ENCODE peak calls at places on chromosomes 4 and X, in seven cellular contexts. One of them, this sample, is unnamed.
A peak's percentile ranks its signal among the peaks of the same experiment; 100 is the strongest.

GRCh38 chrX:48945517-48946348 is 11.7 kb downstream of the OTUD5 start:
- DNase-seq in tibial nerve: no peak
- DNase-seq in spleen: peak; percentile 88
- DNase-seq in body of pancreas: peak; percentile 59
- DNase-seq in uterus: peak; percentile 35
- DNase-seq in esophagus squamous epithelium: no peak
- DNase-seq in upper lobe of left lung: no peak
- DNase-seq in this sample: no peak

GRCh38 chrX:53082773-53083616 is 828 bp downstream of the TSPYL2 start:
- DNase-seq in tibial nerve: no peak
- DNase-seq in spleen: no peak
- DNase-seq in body of pancreas: no peak
- DNase-seq in uterus: no peak
- DNase-seq in esophagus squamous epithelium: no peak
- DNase-seq in upper lobe of left lung: peak; percentile 58
- DNase-seq in this sample: no peak

GRCh38 chr4:98522062-98522461 is 136.3 kb downstream of the TSPAN5 start:
- DNase-seq in tibial nerve: no peak
- DNase-seq in spleen: no peak
- DNase-seq in body of pancreas: no peak
- DNase-seq in uterus: no peak
- DNase-seq in esophagus squamous epithelium: no peak
- DNase-seq in upper lobe of left lung: no peak
- DNase-seq in this sample: no peak

GRCh38 chr4:82201805-82202636 is 171.8 kb downstream of the HNRNPD start:
- DNase-seq in tibial nerve: no peak
- DNase-seq in spleen: no peak
- DNase-seq in body of pancreas: peak; percentile 57
- DNase-seq in uterus: no peak
- DNase-seq in esophagus squamous epithelium: no peak
- DNase-seq in upper lobe of left lung: no peak
- DNase-seq in this sample: no peak

GRCh38 chr4:15774020-15774420 is 4.1 kb upstream of the CD38 start:
- DNase-seq in tibial nerve: no peak
- DNase-seq in spleen: no peak
- DNase-seq in body of pancreas: no peak
- DNase-seq in uterus: no peak
- DNase-seq in esophagus squamous epithelium: no peak
- DNase-seq in upper lobe of left lung: no peak
- DNase-seq in this sample: no peak

GRCh38 chrX:24396236-24396929 is 35.9 kb downstream of the SUPT20HL1 start:
- DNase-seq in tibial nerve: no peak
- DNase-seq in spleen: no peak
- DNase-seq in body of pancreas: peak; percentile 37
- DNase-seq in uterus: no peak
- DNase-seq in esophagus squamous epithelium: no peak
- DNase-seq in upper lobe of left lung: no peak
- DNase-seq in this sample: no peak

GRCh38 chr4:71184195-71184781 is 154.5 kb upstream of the SLC4A4 start:
- DNase-seq in tibial nerve: no peak
- DNase-seq in spleen: no peak
- DNase-seq in body of pancreas: peak; percentile 67
- DNase-seq in uterus: no peak
- DNase-seq in esophagus squamous epithelium: no peak
- DNase-seq in upper lobe of left lung: no peak
- DNase-seq in this sample: no peak

GRCh38 chr4:127126718-127127117 is 506.0 kb upstream of the INTU start:
- DNase-seq in tibial nerve: no peak
- DNase-seq in spleen: no peak
- DNase-seq in body of pancreas: no peak
- DNase-seq in uterus: no peak
- DNase-seq in esophagus squamous epithelium: no peak
- DNase-seq in upper lobe of left lung: no peak
- DNase-seq in this sample: no peak

GRCh38 chr4:56469489-56470210 is 2.2 kb downstream of the SRP72 start:
- DNase-seq in tibial nerve: no peak
- DNase-seq in spleen: no peak
- DNase-seq in body of pancreas: no peak
- DNase-seq in uterus: no peak
- DNase-seq in esophagus squamous epithelium: no peak
- DNase-seq in upper lobe of left lung: no peak
- DNase-seq in this sample: no peak

GRCh38 chr4:13705521-13706035 is 78.1 kb upstream of the BOD1L1 start:
- DNase-seq in tibial nerve: no peak
- DNase-seq in spleen: no peak
- DNase-seq in body of pancreas: peak; percentile 66
- DNase-seq in uterus: no peak
- DNase-seq in esophagus squamous epithelium: peak; percentile 3
- DNase-seq in upper lobe of left lung: no peak
- DNase-seq in this sample: peak; percentile 55

GRCh38 chr4:89598602-89599001 is 238.4 kb downstream of the SNCA start:
- DNase-seq in tibial nerve: no peak
- DNase-seq in spleen: no peak
- DNase-seq in body of pancreas: no peak
- DNase-seq in uterus: no peak
- DNase-seq in esophagus squamous epithelium: no peak
- DNase-seq in upper lobe of left lung: no peak
- DNase-seq in this sample: no peak

GRCh38 chr4:186078977-186079697 is 10.2 kb downstream of the TLR3 start:
- DNase-seq in tibial nerve: no peak
- DNase-seq in spleen: no peak
- DNase-seq in body of pancreas: no peak
- DNase-seq in uterus: no peak
- DNase-seq in esophagus squamous epithelium: no peak
- DNase-seq in upper lobe of left lung: no peak
- DNase-seq in this sample: no peak

GRCh38 chr4:60799214-60799613 is 400.9 kb upstream of the ADGRL3 start:
- DNase-seq in tibial nerve: no peak
- DNase-seq in spleen: no peak
- DNase-seq in body of pancreas: no peak
- DNase-seq in uterus: no peak
- DNase-seq in esophagus squamous epithelium: no peak
- DNase-seq in upper lobe of left lung: no peak
- DNase-seq in this sample: no peak

GRCh38 chrX:41275661-41276609 is 58.0 kb upstream of the DDX3X start:
- DNase-seq in tibial nerve: peak; percentile 23
- DNase-seq in spleen: peak; percentile 87
- DNase-seq in body of pancreas: peak; percentile 58
- DNase-seq in uterus: peak; percentile 69
- DNase-seq in esophagus squamous epithelium: no peak
- DNase-seq in upper lobe of left lung: peak; percentile 85
- DNase-seq in this sample: peak; percentile 32

GRCh38 chrX:39753296-39753996 is 344.3 kb downstream of the BCOR start:
- DNase-seq in tibial nerve: no peak
- DNase-seq in spleen: no peak
- DNase-seq in body of pancreas: peak; percentile 86
- DNase-seq in uterus: no peak
- DNase-seq in esophagus squamous epithelium: no peak
- DNase-seq in upper lobe of left lung: no peak
- DNase-seq in this sample: no peak

GRCh38 chrX:145552643-145553042 is 265.0 kb upstream of the SLITRK2 start:
- DNase-seq in tibial nerve: no peak
- DNase-seq in spleen: no peak
- DNase-seq in body of pancreas: no peak
- DNase-seq in uterus: no peak
- DNase-seq in esophagus squamous epithelium: no peak
- DNase-seq in upper lobe of left lung: no peak
- DNase-seq in this sample: no peak

DNA sequence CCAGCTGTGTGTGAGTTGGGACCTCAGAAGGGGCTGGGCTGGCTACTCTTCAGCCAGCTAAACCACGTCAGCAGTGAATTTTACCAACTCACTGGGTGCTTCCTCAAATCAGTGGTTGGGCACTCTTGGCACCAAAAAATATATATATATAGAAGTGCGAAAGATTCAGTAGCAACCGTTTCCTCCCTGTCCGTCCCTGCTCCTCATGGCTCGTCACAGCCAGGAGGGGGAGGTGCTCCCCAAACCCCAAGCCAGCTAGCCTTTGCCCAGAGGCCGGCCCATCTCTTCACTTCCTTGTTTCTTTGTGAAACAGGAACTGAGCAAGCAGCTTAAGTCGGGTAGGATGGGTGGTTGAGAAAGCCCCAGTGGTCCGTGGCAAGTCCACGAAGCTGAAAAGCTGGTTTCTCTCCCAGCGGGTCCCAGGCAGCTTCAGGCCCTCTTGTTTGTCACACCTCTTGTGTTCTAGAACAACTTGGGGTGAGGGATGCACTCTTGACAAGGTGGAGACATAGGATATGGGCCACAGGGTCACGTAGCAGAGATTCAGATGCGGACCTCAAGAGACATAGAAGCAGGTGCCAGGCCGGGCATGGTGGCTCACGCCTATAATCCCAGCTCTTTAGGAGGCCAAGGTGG is 6.8 kb upstream of the SASH3 start:
- DNase-seq in tibial nerve: no peak
- DNase-seq in spleen: peak; percentile 96
- DNase-seq in body of pancreas: peak; percentile 68
- DNase-seq in uterus: no peak
- DNase-seq in esophagus squamous epithelium: peak; percentile 26
- DNase-seq in upper lobe of left lung: no peak
- DNase-seq in this sample: no peak
- H3K4me1 ChIP-seq in tibial nerve: no peaks in the 10 kb centered on the region
- H3K4me1 ChIP-seq in spleen: peaks cover 70% of the 10 kb centered on the region
- H3K4me1 ChIP-seq in body of pancreas: no peaks in the 10 kb centered on the region
- H3K4me1 ChIP-seq in uterus: no peaks in the 10 kb centered on the region
- H3K4me1 ChIP-seq in esophagus squamous epithelium: no peaks in the 10 kb centered on the region
- H3K4me1 ChIP-seq in upper lobe of left lung: no peaks in the 10 kb centered on the region
- H3K4me1 ChIP-seq in this sample: no peaks in the 10 kb centered on the region

DNA sequence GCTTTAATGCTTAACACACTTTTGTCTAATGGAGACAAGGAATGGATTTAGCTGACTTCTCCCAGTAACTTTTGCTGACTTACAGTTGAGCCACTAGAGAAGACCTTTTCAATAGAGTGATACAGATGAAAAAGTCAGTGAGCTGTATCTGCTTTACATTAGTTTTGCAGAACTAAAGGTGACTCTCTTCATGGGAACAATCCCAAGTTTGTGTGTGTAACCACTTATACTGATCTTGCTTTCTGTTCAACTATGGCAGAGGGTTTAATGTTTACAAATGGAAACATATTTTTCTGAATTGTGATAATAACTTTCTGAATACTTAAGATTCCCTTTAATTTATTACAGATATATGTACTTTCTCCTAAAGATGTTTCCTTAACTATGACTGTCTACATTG is 182.6 kb upstream of the PUDP start:
- DNase-seq in tibial nerve: no peak
- DNase-seq in spleen: no peak
- DNase-seq in body of pancreas: no peak
- DNase-seq in uterus: no peak
- DNase-seq in esophagus squamous epithelium: no peak
- DNase-seq in upper lobe of left lung: no peak
- DNase-seq in this sample: no peak
- TF ChIP-seq POLR2A in tibial nerve: no peak
- TF ChIP-seq POLR2A in spleen: no peak
- TF ChIP-seq POLR2A in body of pancreas: no peak
- TF ChIP-seq POLR2A in uterus: no peak
- TF ChIP-seq POLR2A in esophagus squamous epithelium: no peak
- TF ChIP-seq POLR2A in upper lobe of left lung: no peak
- TF ChIP-seq POLR2A in this sample: no peak

GRCh38 chr4:188214861-188215260 is 75.6 kb downstream of the TRIML1 start:
- DNase-seq in tibial nerve: no peak
- DNase-seq in spleen: no peak
- DNase-seq in body of pancreas: no peak
- DNase-seq in uterus: no peak
- DNase-seq in esophagus squamous epithelium: no peak
- DNase-seq in upper lobe of left lung: no peak
- DNase-seq in this sample: no peak
- H3K27me3 ChIP-seq in tibial nerve: no peaks in the 10 kb centered on the region
- H3K27me3 ChIP-seq in spleen: no peaks in the 10 kb centered on the region
- H3K27me3 ChIP-seq in body of pancreas: peaks cover 6% of the 10 kb centered on the region
- H3K27me3 ChIP-seq in uterus: peaks cover 7% of the 10 kb centered on the region
- H3K27me3 ChIP-seq in esophagus squamous epithelium: no peaks in the 10 kb centered on the region
- H3K27me3 ChIP-seq in upper lobe of left lung: no peaks in the 10 kb centered on the region
- H3K27me3 ChIP-seq in this sample: no peaks in the 10 kb centered on the region

GRCh38 chr4:88597970-88598369 is 5.7 kb downstream of the HERC3 start:
- DNase-seq in tibial nerve: no peak
- DNase-seq in spleen: no peak
- DNase-seq in body of pancreas: no peak
- DNase-seq in uterus: no peak
- DNase-seq in esophagus squamous epithelium: no peak
- DNase-seq in upper lobe of left lung: no peak
- DNase-seq in this sample: no peak
- H3K4me1 ChIP-seq in tibial nerve: no peaks in the 10 kb centered on the region
- H3K4me1 ChIP-seq in spleen: peaks cover 73% of the 10 kb centered on the region
- H3K4me1 ChIP-seq in body of pancreas: peaks cover 30% of the 10 kb centered on the region
- H3K4me1 ChIP-seq in uterus: peaks cover 20% of the 10 kb centered on the region
- H3K4me1 ChIP-seq in esophagus squamous epithelium: peaks cover 18% of the 10 kb centered on the region
- H3K4me1 ChIP-seq in upper lobe of left lung: peaks cover 30% of the 10 kb centered on the region
- H3K4me1 ChIP-seq in this sample: no peaks in the 10 kb centered on the region

DNA sequence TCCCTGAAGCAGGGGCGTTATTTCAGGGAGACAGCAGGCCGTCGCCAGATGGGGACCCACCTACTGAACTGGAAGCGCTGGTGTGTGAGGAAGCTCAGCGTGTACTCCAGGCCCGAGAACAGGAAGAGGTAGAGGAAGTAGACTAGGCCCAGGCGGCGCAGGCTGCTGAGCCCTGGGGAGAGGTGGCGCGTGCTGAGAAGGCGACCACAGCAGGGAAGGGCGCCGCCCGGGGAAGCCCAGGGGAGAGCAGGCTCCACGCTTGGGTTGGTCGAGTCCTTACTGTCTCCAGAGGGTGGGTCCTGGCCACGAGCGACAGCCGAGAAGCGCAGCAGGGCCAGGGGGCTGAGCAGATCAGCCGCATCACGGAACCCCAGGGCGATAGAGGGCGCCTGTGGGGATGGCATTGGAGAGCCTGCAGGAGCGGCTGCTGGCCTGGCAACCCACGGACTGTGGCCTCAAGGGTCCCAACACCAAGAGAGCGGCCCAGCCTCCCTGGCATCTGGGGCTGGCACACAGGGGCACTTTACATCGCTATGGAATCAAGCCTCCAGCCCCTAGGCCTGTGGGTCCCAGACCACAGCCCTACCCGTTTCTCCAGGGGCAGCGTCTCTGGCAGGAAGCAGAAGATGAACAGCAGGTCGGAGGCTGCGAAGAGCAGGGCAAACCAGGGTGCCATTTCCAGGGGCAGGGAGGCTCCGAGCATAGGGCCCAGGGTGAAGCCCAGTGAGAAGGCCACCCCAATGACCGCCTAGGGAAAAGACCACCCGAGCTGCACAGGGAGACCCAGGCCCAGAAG is 31.2 kb downstream of the NOP14 start:
- DNase-seq in tibial nerve: peak; percentile 44
- DNase-seq in spleen: peak; percentile 96
- DNase-seq in body of pancreas: peak; percentile 68
- DNase-seq in uterus: peak; percentile 25
- DNase-seq in esophagus squamous epithelium: peak; percentile 39
- DNase-seq in upper lobe of left lung: peak; percentile 91
- DNase-seq in this sample: no peak
- TF ChIP-seq POLR2A in tibial nerve: no peak
- TF ChIP-seq POLR2A in spleen: no peak
- TF ChIP-seq POLR2A in body of pancreas: no peak
- TF ChIP-seq POLR2A in uterus: no peak
- TF ChIP-seq POLR2A in esophagus squamous epithelium: no peak
- TF ChIP-seq POLR2A in upper lobe of left lung: no peak
- TF ChIP-seq POLR2A in this sample: no peak

GRCh38 chr4:2416564-2417195 is 1.8 kb downstream of the ZFYVE28 start:
- DNase-seq in tibial nerve: no peak
- DNase-seq in spleen: peak; percentile 85
- DNase-seq in body of pancreas: no peak
- DNase-seq in uterus: no peak
- DNase-seq in esophagus squamous epithelium: no peak
- DNase-seq in upper lobe of left lung: peak; percentile 80
- DNase-seq in this sample: no peak
- H3K27me3 ChIP-seq in tibial nerve: peaks cover 41% of the 10 kb centered on the region
- H3K27me3 ChIP-seq in spleen: peaks cover 53% of the 10 kb centered on the region
- H3K27me3 ChIP-seq in body of pancreas: no peaks in the 10 kb centered on the region
- H3K27me3 ChIP-seq in uterus: no peaks in the 10 kb centered on the region
- H3K27me3 ChIP-seq in esophagus squamous epithelium: no peaks in the 10 kb centered on the region
- H3K27me3 ChIP-seq in upper lobe of left lung: peaks cover 4% of the 10 kb centered on the region
- H3K27me3 ChIP-seq in this sample: peaks cover 39% of the 10 kb centered on the region